ENCODE peak calls at places on chromosomes 12 and 14, in five cellular contexts. F is AG04450, M is stomach, T is thyroid gland, O is esophagus squamous epithelium. Q is an unnamed sample.
A peak's percentile ranks its signal among the peaks of the same experiment; 100 is the strongest.

GRCh38 chr12:128940090-128940888 is 87.0 kb downstream of the GLT1D1 start:
- DNase-seq in F (no peak), T (no peak), O (no peak), M (no peak), Q (no peak)

GRCh38 chr14:30235485-30235884 is 307.8 kb upstream of the PRKD1 start:
- DNase-seq in M (no peak), T (no peak), F (no peak), O (no peak), Q (no peak)

GRCh38 chr14:58783801-58784511 is 146.2 kb downstream of the DACT1 start:
- DNase-seq in F (no peak), T (no peak), M (no peak), O (no peak), Q (no peak)

GRCh38 chr14:20722016-20722415 is 23.7 kb upstream of the EDDM3A start:
- DNase-seq in T (no peak), O (no peak), F (no peak), M (no peak), Q (no peak)

GRCh38 chr12:2959508-2960431 is 573 bp downstream of the TEAD4 start:
- DNase-seq in M (peak; percentile 30), O (no peak), F (no peak), T (peak; percentile 68), Q (peak; percentile 77)

GRCh38 chr12:50088577-50089335 is 3.6 kb downstream of the SMARCD1 start:
- DNase-seq in T (peak; percentile 62), M (peak; percentile 68), F (no peak), O (no peak), Q (peak; percentile 80)

GRCh38 chr14:30214456-30215090 is 286.9 kb upstream of the PRKD1 start:
- DNase-seq in F (peak; percentile 59), T (no peak), M (no peak), O (no peak), Q (peak; percentile 72)

GRCh38 chr12:40351976-40352375 is 127.2 kb downstream of the LRRK2 start:
- DNase-seq in F (no peak), M (no peak), O (no peak), T (no peak), Q (no peak)

GRCh38 chr12:34223640-34224039 is 201.3 kb downstream of the ALG10 start:
- DNase-seq in M (no peak), T (no peak), O (no peak), F (no peak), Q (no peak)

DNA sequence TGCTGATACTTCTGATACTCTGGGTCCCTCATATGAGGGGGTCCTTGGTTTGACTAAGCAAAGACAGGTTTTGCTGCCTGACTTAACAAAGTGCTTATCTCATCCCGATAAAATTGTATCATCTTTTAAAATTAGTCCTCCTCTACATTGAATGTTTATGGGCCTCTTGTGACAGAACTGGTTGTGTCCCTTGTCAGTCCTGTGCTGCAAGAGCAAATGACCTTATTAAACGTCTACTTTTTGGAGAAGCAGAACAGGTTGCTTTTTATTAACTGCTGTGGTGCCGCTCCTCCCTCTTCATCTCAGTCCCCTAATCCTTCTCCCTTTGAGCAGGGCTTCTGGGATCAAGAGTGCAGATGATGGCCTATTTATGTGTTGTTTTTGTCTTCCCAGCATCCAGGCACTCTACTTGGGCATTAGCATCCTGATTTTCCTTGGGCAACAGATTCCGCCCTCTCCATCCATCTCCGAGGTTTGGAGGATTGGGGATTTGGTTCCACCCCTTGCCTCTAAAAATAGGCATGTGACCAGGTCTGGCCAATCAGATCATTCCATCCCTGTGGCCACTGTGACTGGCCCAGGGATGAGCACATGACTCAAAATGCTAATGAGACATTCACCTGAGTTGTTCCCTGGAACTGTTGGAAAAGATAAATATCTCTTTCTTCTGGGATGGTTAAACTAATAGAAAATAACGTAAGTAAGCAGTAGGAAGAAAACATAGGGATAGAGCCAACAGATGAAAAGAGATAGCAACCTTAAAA is 2.9 kb upstream of the DENR start:
- DNase-seq in M (no peak), O (no peak), F (no peak), T (no peak), Q (peak; percentile 35)
- H3K27ac ChIP-seq in M (no peak overlapping the region), O (no peak overlapping the region), F (no peak overlapping the region), T (no peak overlapping the region), Q (no peak overlapping the region)

DNA sequence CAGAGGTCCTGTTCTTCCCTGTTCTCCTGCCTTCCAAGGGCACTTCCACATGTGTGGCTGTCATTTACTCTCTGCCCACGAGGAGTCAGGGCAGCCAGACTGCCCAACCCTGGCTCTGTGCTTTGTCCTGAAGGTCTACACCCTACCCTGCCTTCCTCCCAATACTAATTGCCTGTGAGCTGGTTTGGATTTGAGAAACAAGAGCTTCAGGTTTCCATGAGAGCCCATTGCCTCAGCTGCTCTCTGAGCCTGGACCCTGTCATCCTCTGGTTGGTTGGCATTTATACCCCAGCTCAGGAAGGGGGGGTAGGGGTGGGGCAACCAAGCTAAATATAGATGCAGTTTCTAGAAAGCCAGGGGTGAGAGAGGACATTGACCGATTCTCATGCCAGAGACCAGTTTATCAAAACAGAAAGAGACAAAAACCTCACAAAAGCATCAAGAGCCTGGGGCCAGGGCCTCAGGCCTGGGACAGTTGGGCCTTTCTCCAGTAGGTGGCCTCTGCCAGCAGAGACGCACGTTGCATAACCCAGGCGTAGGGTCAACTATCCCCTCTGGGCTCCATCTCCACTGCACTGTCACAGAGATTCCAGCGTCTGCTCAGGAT is 34.5 kb downstream of the VDR start:
- DNase-seq in M (peak; percentile 46), T (peak; percentile 61), O (no peak), F (no peak), Q (peak; percentile 77)
- H3K4me3 ChIP-seq in M (no peak overlapping the region), T (no peak overlapping the region), O (no peak overlapping the region), F (no peak overlapping the region), Q (no peak overlapping the region)

DNA sequence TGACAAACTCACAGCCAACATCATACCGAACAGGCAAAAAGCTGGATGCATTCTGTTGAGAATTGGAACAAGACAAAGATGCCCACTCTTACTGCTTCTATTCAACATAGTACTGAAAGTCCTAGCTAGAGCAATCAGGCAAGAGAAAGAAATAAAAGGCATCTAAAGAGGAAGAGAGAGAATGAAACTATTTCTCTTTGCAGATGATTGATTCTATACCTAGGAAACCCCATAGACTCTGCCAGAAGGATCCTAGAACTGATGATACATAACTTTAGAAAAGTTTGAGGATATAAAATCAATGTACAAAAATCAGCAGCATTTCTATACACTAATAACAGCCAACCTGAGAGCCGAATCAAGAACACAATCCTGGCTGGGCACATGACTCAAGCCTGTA is 6.1 kb upstream of the ANO6 start:
- DNase-seq in M (no peak), F (no peak), O (no peak), T (no peak), Q (no peak)
- H3K27ac ChIP-seq in M (no peak overlapping the region), F (no peak overlapping the region), O (no peak overlapping the region), T (no peak overlapping the region), Q (no peak overlapping the region)

GRCh38 chr14:61695695-61696527 is 598 bp downstream of the HIF1A start:
- DNase-seq in F (no peak), O (no peak), M (peak; percentile 53), T (peak; percentile 73), Q (peak; percentile 89)

GRCh38 chr14:61696753-61697318 is 1.5 kb downstream of the HIF1A start:
- DNase-seq in O (no peak), T (no peak), M (no peak), F (no peak), Q (no peak)

GRCh38 chr14:61690982-61691381 is 4.3 kb upstream of the HIF1A start:
- DNase-seq in F (no peak), M (no peak), T (no peak), O (no peak), Q (no peak)

GRCh38 chr14:61694830-61695694 is at the start of gene HIF1A:
- DNase-seq in T (peak; percentile 98), M (peak; percentile 97), O (peak; percentile 87), F (peak; percentile 98), Q (peak; percentile 99)

DNA sequence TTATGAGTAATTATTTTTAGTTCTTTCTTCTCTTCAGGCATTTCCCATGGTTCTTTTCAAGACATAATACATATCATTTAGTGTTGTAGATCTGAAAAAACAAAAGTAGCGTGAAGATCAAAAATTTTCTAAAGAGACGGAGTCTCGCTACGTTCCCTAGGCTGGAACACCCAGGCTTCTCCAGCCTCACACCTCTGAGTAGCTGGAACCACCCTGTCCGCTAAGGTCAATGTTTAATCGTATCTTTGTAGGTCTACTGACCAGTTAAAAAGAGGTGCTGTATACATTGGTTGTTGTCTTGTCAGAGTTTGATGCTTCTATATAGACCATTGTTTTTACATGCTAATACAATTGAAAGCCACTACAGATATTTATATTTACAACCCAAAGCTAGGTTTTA is 1.3 kb upstream of the HIF1A start:
- DNase-seq in T (no peak), F (no peak), M (no peak), O (no peak), Q (no peak)
- H3K4me3 ChIP-seq in T (peak overlapping the region; percentile 33), F (no peak overlapping the region), M (no peak overlapping the region), O (no peak overlapping the region), Q (no peak overlapping the region)

GRCh38 chr14:99535448-99535847 is 54.2 kb downstream of the CCNK start:
- DNase-seq in O (no peak), T (no peak), M (no peak), F (no peak), Q (no peak)
- H3K27ac ChIP-seq in O (no peak overlapping the region), T (no peak overlapping the region), M (no peak overlapping the region), F (no peak overlapping the region), Q (no peak overlapping the region)

DNA sequence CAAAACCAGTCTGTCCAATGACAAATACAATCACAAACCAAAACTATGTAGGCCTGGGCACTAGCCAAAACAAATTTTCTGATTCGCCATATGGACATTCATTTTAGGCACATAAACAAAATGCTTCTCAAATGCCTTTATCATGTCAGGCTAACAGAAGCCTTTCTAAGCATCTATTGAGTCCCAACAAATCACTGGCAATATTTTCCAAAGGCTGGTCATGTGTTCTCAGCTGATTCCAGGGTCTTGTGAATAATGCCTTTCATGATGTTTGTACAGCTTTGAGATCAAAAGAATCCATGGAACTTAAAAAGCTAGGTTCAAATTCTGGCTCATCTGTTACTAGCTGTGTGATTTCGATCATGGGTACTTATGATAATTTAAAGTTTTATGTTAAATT is 16.1 kb downstream of the FSCB start:
- DNase-seq in M (no peak), T (no peak), O (no peak), F (no peak), Q (no peak)
- H3K4me3 ChIP-seq in M (no peak overlapping the region), T (no peak overlapping the region), O (no peak overlapping the region), F (no peak overlapping the region), Q (no peak overlapping the region)

DNA sequence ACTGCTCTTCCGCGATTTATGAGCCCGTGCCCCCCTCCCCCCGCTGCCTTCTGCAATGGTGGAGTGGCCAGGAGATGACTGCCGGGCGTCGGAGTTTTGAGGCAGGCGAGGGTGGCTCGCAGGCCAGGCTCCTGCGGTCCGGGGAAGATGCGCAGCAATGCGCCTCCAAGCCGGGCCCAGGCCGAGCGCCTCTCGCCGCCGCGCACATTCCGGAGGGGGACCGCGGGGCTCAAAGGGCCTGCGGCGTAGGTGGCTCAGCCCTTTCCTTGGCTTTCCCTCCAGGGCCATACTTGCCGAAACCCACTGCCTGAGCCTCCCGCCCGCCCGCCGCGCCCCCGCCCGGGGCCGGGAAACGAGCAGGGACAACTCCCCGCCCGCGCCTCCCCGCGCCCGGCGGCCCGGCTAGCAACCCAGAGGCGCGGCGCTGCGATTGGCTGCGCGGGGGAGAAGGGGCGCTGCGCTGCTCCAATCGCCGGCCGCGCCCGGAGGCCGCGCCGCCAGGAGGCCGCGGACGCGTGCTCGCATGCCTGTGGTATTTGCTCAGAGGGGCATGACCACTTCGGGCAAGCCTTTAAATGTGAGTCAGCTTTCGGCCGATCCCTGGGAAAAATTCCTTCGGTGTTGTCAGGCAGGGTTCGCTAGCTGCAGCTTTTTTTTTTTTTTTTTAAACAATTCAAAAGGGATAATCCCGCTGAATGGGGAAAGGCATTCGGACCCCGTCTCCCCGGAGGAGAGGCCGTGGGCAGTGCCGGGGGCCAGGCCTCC is 157.9 kb upstream of the PARP11 start:
- DNase-seq in F (peak; percentile 96), M (peak; percentile 86), T (peak; percentile 96), O (peak; percentile 24), Q (peak; percentile 98)
- H3K27ac ChIP-seq in F (peak overlapping the region; percentile 89), M (peak overlapping the region; percentile 85), T (peak overlapping the region; percentile 95), O (peak overlapping the region; percentile 81), Q (peak overlapping the region; percentile 95)